ENCODE peak calls at places on chromosomes 5 and 9, in nine cellular contexts. R is PC-9, X is left ventricle myocardium superior, K is NCI-H2029 treated with DMSO at 0.1 percent for 48 hours, I is left colon, F is tibial nerve, S is cardiac muscle cell, G is AG08396, N is iPS DF 6.9. Q is an unnamed sample.

GRCh38 chr5:181190711-181191525 is 14.1 kb downstream of the TRIM7 start:
- DNase-seq in R (no peak), X (peak), K (no peak), I (peak), F (no peak), S (peak), G (no peak), N (no peak), Q (no peak)

GRCh38 chr5:141636413-141637265 is at the start of the genes HDAC3 and RELL2:
- DNase-seq in R (peak), X (peak), K (peak), I (peak), F (peak), S (peak), G (peak), N (no peak), Q (peak)

GRCh38 chr9:137074657-137075274 is 2.6 kb upstream of the UAP1L1 start:
- DNase-seq in R (peak), X (no peak), K (no peak), I (no peak), F (no peak), S (no peak), G (no peak), N (no peak), Q (no peak)

GRCh38 chr9:74275872-74276508 is 221.1 kb upstream of the RORB start:
- DNase-seq in R (no peak), X (peak), K (no peak), I (no peak), F (no peak), S (no peak), G (no peak), N (no peak), Q (no peak)

GRCh38 chr9:34382054-34382453 is 5.4 kb upstream of the MYORG start:
- DNase-seq in R (no peak), X (no peak), K (no peak), I (no peak), F (no peak), S (no peak), G (no peak), N (no peak), Q (no peak)

GRCh38 chr5:36202521-36202961 is 39.2 kb downstream of the NADK2 start:
- DNase-seq in R (no peak), X (peak), K (no peak), I (no peak), F (no peak), S (peak), G (peak), N (no peak), Q (peak)

GRCh38 chr9:13719981-13720380 is 440.5 kb upstream of the MPDZ start:
- DNase-seq in R (no peak), X (no peak), K (no peak), I (no peak), F (no peak), S (no peak), G (peak), N (no peak), Q (peak)

GRCh38 chr9:23686896-23687295 is 139.1 kb downstream of the ELAVL2 start:
- DNase-seq in R (no peak), X (no peak), K (no peak), I (no peak), F (no peak), S (no peak), G (no peak), N (no peak), Q (no peak)

GRCh38 chr5:25892251-25892650 is 1146.1 kb downstream of the CDH9 start:
- DNase-seq in R (no peak), X (no peak), K (no peak), I (no peak), F (no peak), S (no peak), G (no peak), N (no peak), Q (no peak)

GRCh38 chr9:1880038-1880565 is 135.0 kb upstream of the SMARCA2 start:
- DNase-seq in R (no peak), X (no peak), K (no peak), I (no peak), F (no peak), S (no peak), G (no peak), N (no peak), Q (no peak)

GRCh38 chr5:68502531-68502930 is 287.0 kb downstream of the PIK3R1 start:
- DNase-seq in R (no peak), X (no peak), K (no peak), I (no peak), F (no peak), S (no peak), G (no peak), N (no peak), Q (peak)

GRCh38 chr5:7927466-7928375 is 58.8 kb downstream of the MTRR start:
- DNase-seq in R (peak), X (peak), K (peak), I (peak), F (no peak), S (peak), G (peak), N (peak), Q (peak)

GRCh38 chr5:62606878-62607277 is 28.3 kb downstream of the LRRC70 start:
- DNase-seq in R (no peak), X (no peak), K (no peak), I (no peak), F (no peak), S (no peak), G (peak), N (no peak), Q (no peak)

GRCh38 chr5:178207183-178207916 is 3.0 kb downstream of the HNRNPAB start:
- DNase-seq in R (no peak), X (no peak), K (peak), I (peak), F (no peak), S (no peak), G (no peak), N (no peak), Q (no peak)

GRCh38 chr5:9057406-9058000 is 488.4 kb downstream of the SEMA5A start:
- DNase-seq in R (no peak), X (no peak), K (no peak), I (no peak), F (no peak), S (no peak), G (no peak), N (no peak), Q (no peak)

GRCh38 chr5:144191998-144192397 is 21.3 kb downstream of the KCTD16 start:
- DNase-seq in R (peak), X (no peak), K (peak), I (no peak), F (no peak), S (peak), G (peak), N (no peak), Q (peak)

GRCh38 chr5:44951371-44951770 is 142.6 kb downstream of the MRPS30 start:
- DNase-seq in R (no peak), X (no peak), K (no peak), I (no peak), F (no peak), S (no peak), G (no peak), N (no peak), Q (no peak)